ENCODE peak calls at places on chromosomes 4 and X, in nine cellular contexts. One of them, this sample, is unnamed.

GRCh38 chr4:1899149-1900086 is 28.2 kb downstream of the NSD2 start:
- DNase-seq in cardiac septum: peak
- DNase-seq in ELR: peak
- DNase-seq in GDM1: peak
- DNase-seq in memory B cell: peak
- DNase-seq in GM04504: peak
- DNase-seq in CD8-positive, alpha-beta memory T cell: peak
- DNase-seq in iPS-NIHi11: peak
- DNase-seq in activated CD4-positive, alpha-beta T cell treated with anti-CD3 and anti-CD28 coated beads, Interleukin-2, amount 50 U/mL, for 1 hour: peak
- DNase-seq in this sample: peak

GRCh38 chr4:113758361-113758760 is 3.2 kb downstream of the CAMK2D start:
- DNase-seq in GDM1: no peak
- DNase-seq in cardiac septum: no peak
- DNase-seq in CD8-positive, alpha-beta memory T cell: no peak
- DNase-seq in activated CD4-positive, alpha-beta T cell treated with anti-CD3 and anti-CD28 coated beads, Interleukin-2, amount 50 U/mL, for 1 hour: no peak
- DNase-seq in iPS-NIHi11: no peak
- DNase-seq in ELR: peak
- DNase-seq in GM04504: peak
- DNase-seq in memory B cell: no peak
- DNase-seq in this sample: no peak

GRCh38 chr4:123930971-123931370 is 534.4 kb downstream of the SPRY1 start:
- DNase-seq in GM04504: no peak
- DNase-seq in activated CD4-positive, alpha-beta T cell treated with anti-CD3 and anti-CD28 coated beads, Interleukin-2, amount 50 U/mL, for 1 hour: no peak
- DNase-seq in iPS-NIHi11: no peak
- DNase-seq in GDM1: no peak
- DNase-seq in CD8-positive, alpha-beta memory T cell: no peak
- DNase-seq in ELR: no peak
- DNase-seq in cardiac septum: no peak
- DNase-seq in memory B cell: no peak
- DNase-seq in this sample: no peak

GRCh38 chr4:185656467-185656890 is 121.2 kb upstream of the PDLIM3 start:
- DNase-seq in GM04504: no peak
- DNase-seq in iPS-NIHi11: peak
- DNase-seq in memory B cell: no peak
- DNase-seq in ELR: peak
- DNase-seq in GDM1: no peak
- DNase-seq in cardiac septum: no peak
- DNase-seq in activated CD4-positive, alpha-beta T cell treated with anti-CD3 and anti-CD28 coated beads, Interleukin-2, amount 50 U/mL, for 1 hour: no peak
- DNase-seq in CD8-positive, alpha-beta memory T cell: no peak
- DNase-seq in this sample: no peak

GRCh38 chr4:153651041-153651960 is 32.8 kb upstream of the TLR2 start:
- DNase-seq in iPS-NIHi11: no peak
- DNase-seq in GM04504: no peak
- DNase-seq in CD8-positive, alpha-beta memory T cell: peak
- DNase-seq in cardiac septum: peak
- DNase-seq in ELR: peak
- DNase-seq in activated CD4-positive, alpha-beta T cell treated with anti-CD3 and anti-CD28 coated beads, Interleukin-2, amount 50 U/mL, for 1 hour: peak
- DNase-seq in memory B cell: no peak
- DNase-seq in GDM1: peak
- DNase-seq in this sample: no peak

GRCh38 chr4:7976025-7976424 is 36.4 kb upstream of the AFAP1 start:
- DNase-seq in memory B cell: no peak
- DNase-seq in cardiac septum: no peak
- DNase-seq in iPS-NIHi11: no peak
- DNase-seq in CD8-positive, alpha-beta memory T cell: no peak
- DNase-seq in GM04504: no peak
- DNase-seq in ELR: no peak
- DNase-seq in activated CD4-positive, alpha-beta T cell treated with anti-CD3 and anti-CD28 coated beads, Interleukin-2, amount 50 U/mL, for 1 hour: no peak
- DNase-seq in GDM1: no peak
- DNase-seq in this sample: no peak

GRCh38 chrX:87391742-87392141 is 125.9 kb upstream of the KLHL4 start:
- DNase-seq in GM04504: no peak
- DNase-seq in memory B cell: no peak
- DNase-seq in CD8-positive, alpha-beta memory T cell: no peak
- DNase-seq in GDM1: no peak
- DNase-seq in iPS-NIHi11: no peak
- DNase-seq in activated CD4-positive, alpha-beta T cell treated with anti-CD3 and anti-CD28 coated beads, Interleukin-2, amount 50 U/mL, for 1 hour: no peak
- DNase-seq in ELR: no peak
- DNase-seq in cardiac septum: no peak
- DNase-seq in this sample: no peak

GRCh38 chrX:16096131-16096530 is 27.2 kb upstream of the GRPR start:
- DNase-seq in CD8-positive, alpha-beta memory T cell: no peak
- DNase-seq in GM04504: no peak
- DNase-seq in cardiac septum: no peak
- DNase-seq in GDM1: no peak
- DNase-seq in memory B cell: no peak
- DNase-seq in activated CD4-positive, alpha-beta T cell treated with anti-CD3 and anti-CD28 coated beads, Interleukin-2, amount 50 U/mL, for 1 hour: no peak
- DNase-seq in ELR: no peak
- DNase-seq in iPS-NIHi11: peak
- DNase-seq in this sample: no peak

GRCh38 chr4:119873132-119873531 is 193.5 kb downstream of the MAD2L1 start:
- DNase-seq in ELR: no peak
- DNase-seq in CD8-positive, alpha-beta memory T cell: no peak
- DNase-seq in cardiac septum: no peak
- DNase-seq in memory B cell: no peak
- DNase-seq in activated CD4-positive, alpha-beta T cell treated with anti-CD3 and anti-CD28 coated beads, Interleukin-2, amount 50 U/mL, for 1 hour: no peak
- DNase-seq in GDM1: no peak
- DNase-seq in iPS-NIHi11: no peak
- DNase-seq in GM04504: no peak
- DNase-seq in this sample: no peak

GRCh38 chrX:39721570-39722279 is 376.0 kb downstream of the BCOR start:
- DNase-seq in CD8-positive, alpha-beta memory T cell: no peak
- DNase-seq in GM04504: no peak
- DNase-seq in ELR: no peak
- DNase-seq in iPS-NIHi11: no peak
- DNase-seq in GDM1: no peak
- DNase-seq in memory B cell: no peak
- DNase-seq in activated CD4-positive, alpha-beta T cell treated with anti-CD3 and anti-CD28 coated beads, Interleukin-2, amount 50 U/mL, for 1 hour: no peak
- DNase-seq in cardiac septum: no peak
- DNase-seq in this sample: no peak

GRCh38 chr4:109313168-109314133 is 11.0 kb upstream of the COL25A1 start:
- DNase-seq in GM04504: no peak
- DNase-seq in cardiac septum: no peak
- DNase-seq in GDM1: no peak
- DNase-seq in memory B cell: no peak
- DNase-seq in CD8-positive, alpha-beta memory T cell: no peak
- DNase-seq in activated CD4-positive, alpha-beta T cell treated with anti-CD3 and anti-CD28 coated beads, Interleukin-2, amount 50 U/mL, for 1 hour: no peak
- DNase-seq in iPS-NIHi11: no peak
- DNase-seq in ELR: no peak
- DNase-seq in this sample: no peak

GRCh38 chr4:173301518-173302201 is 32.5 kb downstream of the HMGB2 start:
- DNase-seq in GDM1: no peak
- DNase-seq in CD8-positive, alpha-beta memory T cell: no peak
- DNase-seq in memory B cell: peak
- DNase-seq in ELR: peak
- DNase-seq in iPS-NIHi11: no peak
- DNase-seq in activated CD4-positive, alpha-beta T cell treated with anti-CD3 and anti-CD28 coated beads, Interleukin-2, amount 50 U/mL, for 1 hour: no peak
- DNase-seq in cardiac septum: no peak
- DNase-seq in GM04504: no peak
- DNase-seq in this sample: no peak